ENCODE peak calls at places on chromosomes 7 and 10, in six cellular contexts. S is astrocyte; L is A549; A is heart left ventricle; G is effector memory CD4-positive, alpha-beta T cell; R is Caco-2. X is an unnamed sample.

GRCh38 chr10:132514841-132515521 is 22.6 kb upstream of the INPP5A start:
- DNase-seq in A (peak; percentile 31), G (no peak), L (no peak), S (no peak), R (peak; percentile 18), X (peak; percentile 52)

GRCh38 chr7:650339-651031 is 76.0 kb upstream of the DNAAF5 start:
- DNase-seq in L (no peak), R (no peak), A (peak; percentile 80), S (no peak), G (no peak), X (peak; percentile 85)

GRCh38 chr7:157972914-157973313 is 614.7 kb downstream of the PTPRN2 start:
- DNase-seq in G (no peak), A (no peak), R (peak; percentile 12), S (no peak), L (no peak), X (no peak)

GRCh38 chr7:83248000-83248399 is 85.3 kb upstream of the PCLO start:
- DNase-seq in L (no peak), G (no peak), A (no peak), R (no peak), S (peak; percentile 12), X (no peak)

GRCh38 chr7:106177295-106177690 is 65.2 kb upstream of the SYPL1 start:
- DNase-seq in S (no peak), G (no peak), R (no peak), L (no peak), A (no peak), X (no peak)

GRCh38 chr7:131623154-131623553 is 66.7 kb upstream of the PODXL start:
- DNase-seq in R (peak; percentile 91), A (peak; percentile 79), G (no peak), S (peak; percentile 39), L (no peak), X (peak; percentile 89)

GRCh38 chr10:131907679-131908078 is 6.9 kb downstream of the PPP2R2D start:
- DNase-seq in R (no peak), G (no peak), L (no peak), S (no peak), A (no peak), X (no peak)

GRCh38 chr7:140683657-140684056 is 10.9 kb downstream of the ADCK2 start:
- DNase-seq in S (no peak), A (no peak), G (no peak), L (no peak), R (no peak), X (no peak)

GRCh38 chr10:67239864-67240497 is 314.1 kb downstream of the LRRTM3 start:
- DNase-seq in G (no peak), R (no peak), S (no peak), L (no peak), A (no peak), X (no peak)

GRCh38 chr7:141533149-141533949 is 17.9 kb upstream of the AGK start:
- DNase-seq in R (peak; percentile 46), A (peak; percentile 60), S (peak; percentile 52), L (peak; percentile 66), G (peak; percentile 25), X (peak; percentile 60)

GRCh38 chr10:75043256-75044121 is 68.0 kb upstream of the SAMD8 start:
- DNase-seq in S (no peak), L (no peak), G (peak; percentile 49), A (no peak), R (no peak), X (no peak)

GRCh38 chr7:80496586-80496985 is 15.3 kb downstream of the GNAT3 start:
- DNase-seq in L (no peak), S (peak; percentile 29), A (no peak), G (no peak), R (no peak), X (no peak)

GRCh38 chr7:37009282-37009681 is 285.0 kb upstream of the AOAH start:
- DNase-seq in L (no peak), S (no peak), R (no peak), G (no peak), A (no peak), X (no peak)

GRCh38 chr10:6221971-6222751 is 19.4 kb downstream of the PFKFB3 start:
- DNase-seq in A (no peak), S (peak; percentile 48), G (no peak), L (no peak), R (no peak), X (no peak)

GRCh38 chr10:133157662-133158436 is 2.2 kb upstream of the KNDC1 start:
- DNase-seq in L (no peak), R (peak; percentile 35), A (no peak), S (no peak), G (no peak), X (no peak)

GRCh38 chr10:10850227-10850626 is 167.4 kb upstream of the CELF2 start:
- DNase-seq in G (no peak), S (no peak), A (no peak), L (no peak), R (no peak), X (no peak)

GRCh38 chr10:70432101-70432500 is 9.4 kb downstream of the NODAL start:
- DNase-seq in L (no peak), G (no peak), A (peak; percentile 75), S (peak; percentile 25), R (peak; percentile 39), X (peak; percentile 81)

GRCh38 chr7:28613262-28613661 is 200.9 kb downstream of the CREB5 start:
- DNase-seq in G (no peak), R (no peak), A (no peak), S (no peak), L (no peak), X (no peak)

GRCh38 chr7:22607180-22607579 is 107.2 kb upstream of the STEAP1B start:
- DNase-seq in G (no peak), A (no peak), S (no peak), L (no peak), R (no peak), X (no peak)

GRCh38 chr7:153109561-153109960 is 350.0 kb downstream of the ACTR3B start:
- DNase-seq in G (no peak), S (no peak), L (no peak), R (no peak), A (no peak), X (no peak)

GRCh38 chr7:69250958-69251357 is 347.3 kb upstream of the AUTS2 start:
- DNase-seq in L (no peak), G (no peak), R (no peak), S (no peak), A (no peak), X (no peak)

GRCh38 chr7:30789334-30789711 is 18.1 kb downstream of the MINDY4 start:
- DNase-seq in R (no peak), G (no peak), L (no peak), A (no peak), S (peak; percentile 74), X (no peak)

GRCh38 chr7:116583653-116584052 is 58.8 kb downstream of the CAV1 start:
- DNase-seq in L (no peak), S (no peak), G (no peak), A (no peak), R (no peak), X (no peak)

GRCh38 chr10:125017547-125018298 is 75.8 kb downstream of the ZRANB1 start:
- DNase-seq in R (no peak), A (no peak), G (no peak), S (no peak), L (no peak), X (peak; percentile 48)

GRCh38 chr10:15168296-15168780 is at the start of gene NMT2:
- DNase-seq in R (no peak), L (peak; percentile 81), A (no peak), S (peak; percentile 55), G (no peak), X (peak; percentile 96)

GRCh38 chr10:15168781-15169554 is 475 bp upstream of the NMT2 start:
- DNase-seq in G (peak; percentile 95), R (peak; percentile 99), S (peak; percentile 72), L (peak; percentile 82), A (peak; percentile 98), X (peak; percentile 98)

GRCh38 chr10:15172306-15172840 is 3.9 kb upstream of the NMT2 start:
- DNase-seq in G (no peak), L (no peak), S (no peak), A (no peak), R (no peak), X (no peak)

GRCh38 chr10:15167411-15168295 is 840 bp downstream of the NMT2 start:
- DNase-seq in G (peak; percentile 29), L (peak; percentile 76), R (peak; percentile 77), A (peak; percentile 49), S (peak; percentile 44), X (peak; percentile 80)

GRCh38 chr10:15169555-15170407 is 1.3 kb upstream of the NMT2 start:
- DNase-seq in G (peak; percentile 63), A (peak; percentile 22), R (no peak), L (no peak), S (no peak), X (no peak)
- H3K4me3 ChIP-seq in G (peak overlapping the region; percentile 56), A (peak overlapping the region; percentile 35), R (no peak overlapping the region), L (no peak overlapping the region), S (no peak overlapping the region), X (no peak overlapping the region)

GRCh38 chr7:64990936-64991335 is at the start of gene ZNF117:
- DNase-seq in R (no peak), A (no peak), S (no peak), L (no peak), G (no peak), X (no peak)
- H3K9me3 ChIP-seq in R (peaks cover 24% of the 10 kb centered on the region), A (peaks cover 85% of the 10 kb centered on the region), S (peaks cover 21% of the 10 kb centered on the region), L (peaks cover 53% of the 10 kb centered on the region), G (peaks cover 22% of the 10 kb centered on the region), X (peaks cover 2% of the 10 kb centered on the region)

DNA sequence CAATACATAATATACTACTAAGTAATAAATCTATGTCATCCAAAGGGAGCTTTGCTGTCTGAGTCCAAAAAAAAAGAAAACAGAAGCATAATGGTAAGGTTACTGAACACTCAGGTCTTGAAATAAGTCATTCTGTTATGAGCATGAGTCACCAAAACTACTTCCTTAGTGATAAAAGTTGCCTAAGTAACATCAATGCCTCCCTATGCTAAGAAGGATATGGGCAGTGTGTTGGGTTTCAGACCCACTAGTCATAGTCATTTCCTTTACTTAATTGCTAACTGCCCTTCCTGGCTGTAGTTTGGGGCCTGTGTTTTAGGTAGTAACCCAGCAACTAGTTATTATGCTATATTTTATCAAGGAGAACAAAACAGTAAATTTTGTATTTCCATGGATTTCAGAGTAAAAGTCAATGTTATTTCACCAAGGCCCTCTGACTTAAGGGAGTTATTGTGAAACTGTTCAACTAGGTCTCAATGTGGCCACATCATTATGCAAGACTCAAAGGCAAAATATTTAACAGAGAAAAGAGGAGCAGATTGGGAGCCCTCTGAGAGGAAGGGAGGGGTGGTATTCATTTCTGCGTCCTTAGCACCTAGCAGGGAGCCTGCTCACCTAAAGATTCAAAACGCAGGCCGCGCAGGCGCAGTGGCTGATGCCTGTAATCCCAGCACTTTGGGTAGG is 11.7 kb upstream of the VIM start:
- DNase-seq in R (no peak), G (no peak), L (peak; percentile 83), A (no peak), S (peak; percentile 100), X (no peak)
- H3K4me1 ChIP-seq in R (peaks cover 24% of the 10 kb centered on the region), G (no peaks in the 10 kb centered on the region), L (peaks cover 55% of the 10 kb centered on the region), A (peaks cover 8% of the 10 kb centered on the region), S (peaks cover 50% of the 10 kb centered on the region), X (no peaks in the 10 kb centered on the region)

DNA sequence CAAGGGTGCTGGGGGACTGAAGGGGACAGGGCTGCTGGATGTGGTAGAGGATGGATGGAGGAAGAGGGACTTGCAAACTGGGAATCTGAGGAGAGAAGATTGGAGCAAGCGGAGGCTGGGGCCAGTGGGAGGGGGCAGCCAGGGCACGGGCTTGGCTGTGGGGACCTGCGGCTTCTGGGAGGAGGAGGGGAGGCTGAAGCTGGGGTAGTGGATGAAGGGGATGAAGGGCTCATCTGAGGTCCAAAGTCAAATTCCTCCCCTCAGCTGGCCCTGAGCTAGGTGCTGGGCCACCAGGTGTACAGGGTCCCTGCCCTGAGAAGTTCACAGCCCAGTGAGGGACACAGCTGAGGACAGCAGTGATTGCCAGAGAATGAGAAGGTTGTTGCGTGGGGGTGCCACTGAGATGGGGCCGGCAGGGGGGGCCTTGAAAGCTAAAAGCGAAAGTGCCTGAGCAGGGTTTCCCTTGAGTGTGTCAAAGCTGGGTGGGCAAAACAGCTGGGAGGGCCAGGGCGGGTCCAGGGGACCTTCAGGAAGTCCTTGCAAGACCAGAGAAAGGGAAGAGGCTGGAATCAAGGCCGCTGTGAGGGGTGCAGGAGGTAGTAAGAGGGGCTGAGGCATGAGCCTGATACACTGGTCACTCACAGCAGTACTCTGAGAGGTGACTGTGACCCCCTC is 75.2 kb downstream of the MYL10 start:
- DNase-seq in A (no peak), L (no peak), R (peak; percentile 30), S (no peak), G (no peak), X (no peak)
- H3K4me3 ChIP-seq in A (no peak overlapping the region), L (no peak overlapping the region), R (no peak overlapping the region), S (no peak overlapping the region), G (no peak overlapping the region), X (no peak overlapping the region)